ENCODE peak calls at places on chromosomes 6 and 20, in six cellular contexts. L is GM06990; P is activated CD4-positive, CD25-positive, alpha-beta regulatory T cell; H is cardiac fibroblast; N is stimulated activated CD4-positive, alpha-beta T cell treated with anti-CD3 and anti-CD28 coated beads, Interleukin-12 subunit alpha, Interleukin-12 subunit beta, amount 100 ng/mL, for 4 hours; Z is choroid plexus epithelial cell. K is an unnamed sample.

GRCh38 chr20:23446505-23446904 is 6.2 kb downstream of the CST11 start:
- DNase-seq in H (peak), N (peak), L (no peak), Z (peak), P (no peak), K (no peak)

GRCh38 chr6:3348821-3349220 is 90.1 kb downstream of the PSMG4 start:
- DNase-seq in P (no peak), N (no peak), H (no peak), L (no peak), Z (no peak), K (no peak)

GRCh38 chr6:3022765-3023662 is 23.3 kb downstream of the NQO2 start:
- DNase-seq in H (peak), N (peak), L (peak), Z (no peak), P (no peak), K (peak)

GRCh38 chr20:43583982-43584432 is 6.7 kb upstream of the IFT52 start:
- DNase-seq in N (no peak), P (no peak), L (no peak), H (peak), Z (peak), K (no peak)

GRCh38 chr6:169109821-169110220 is 143.8 kb downstream of the THBS2 start:
- DNase-seq in P (no peak), N (no peak), L (no peak), H (no peak), Z (no peak), K (no peak)

GRCh38 chr6:133983099-133983939 is 30.3 kb downstream of the TBPL1 start:
- DNase-seq in L (no peak), N (peak), Z (peak), P (no peak), H (peak), K (peak)

GRCh38 chr6:169230322-169230665 is 23.4 kb downstream of the THBS2 start:
- DNase-seq in Z (no peak), H (no peak), L (no peak), P (no peak), N (no peak), K (no peak)

GRCh38 chr20:36881888-36882287 is 6.0 kb downstream of the TLDC2 start:
- DNase-seq in Z (no peak), N (no peak), L (no peak), H (no peak), P (no peak), K (no peak)

GRCh38 chr6:35024601-35025054 is 116.5 kb downstream of the TCP11 start:
- DNase-seq in L (no peak), P (no peak), H (peak), Z (peak), N (no peak), K (no peak)

GRCh38 chr6:1495344-1495743 is 106.0 kb downstream of the FOXF2 start:
- DNase-seq in L (no peak), Z (no peak), N (no peak), P (no peak), H (no peak), K (no peak)

GRCh38 chr6:14197118-14197517 is 79.5 kb downstream of the CD83 start:
- DNase-seq in P (no peak), H (no peak), Z (peak), N (no peak), L (no peak), K (no peak)

GRCh38 chr6:151763303-151763702 is 44.2 kb upstream of the ESR1 start:
- DNase-seq in L (no peak), H (peak), N (no peak), Z (peak), P (no peak), K (no peak)

GRCh38 chr6:160930547-160931377 is 60.8 kb upstream of the MAP3K4 start:
- DNase-seq in P (peak), Z (peak), L (peak), H (peak), N (peak), K (no peak)

GRCh38 chr6:57328074-57328473 is 10.6 kb downstream of the PRIM2 start:
- DNase-seq in Z (no peak), P (no peak), L (no peak), N (no peak), H (no peak), K (no peak)

GRCh38 chr6:108546079-108547049 is 14.4 kb upstream of the FOXO3 start:
- DNase-seq in H (no peak), N (no peak), L (no peak), Z (no peak), P (no peak), K (no peak)

GRCh38 chr6:166223091-166223490 is 55.4 kb upstream of the TBXT start:
- DNase-seq in L (no peak), H (no peak), P (no peak), Z (no peak), N (no peak), K (no peak)

GRCh38 chr6:151154418-151154817 is 85.3 kb upstream of the AKAP12 start:
- DNase-seq in Z (peak), L (no peak), N (no peak), P (no peak), H (peak), K (no peak)

GRCh38 chr6:7650876-7651275 is 60.9 kb downstream of the SNRNP48 start:
- DNase-seq in Z (peak), H (peak), P (no peak), L (no peak), N (no peak), K (no peak)

GRCh38 chr6:41716516-41717446 is 18.6 kb downstream of the TFEB start:
- DNase-seq in P (no peak), N (no peak), H (no peak), Z (no peak), L (no peak), K (no peak)

GRCh38 chr6:118187568-118188164 is 280.6 kb downstream of the SLC35F1 start:
- DNase-seq in H (peak), Z (peak), P (no peak), N (peak), L (peak), K (no peak)

GRCh38 chr6:165636415-165637048 is 26.5 kb downstream of the PDE10A start:
- DNase-seq in H (peak), N (no peak), L (no peak), Z (peak), P (no peak), K (no peak)

GRCh38 chr6:84065718-84066290 is 32.2 kb downstream of the MRAP2 start:
- DNase-seq in P (no peak), N (no peak), H (peak), L (no peak), Z (peak), K (no peak)

K was measured in NK-92 treated with Interleukin-12 subunit alpha and Interleukin-12 subunit beta, amount 100 ng/mL, for 24 hours.